ENCODE peak calls at places on chromosome 4, in ten cellular contexts. One of them, this sample, is unnamed.

GRCh38 chr4:1715002-1715761 is 3.1 kb upstream of the SLBP start:
- DNase-seq in neural crest cell: no peak
- DNase-seq in H54: no peak
- DNase-seq in ACHN: no peak
- DNase-seq in GM19239: no peak
- DNase-seq in CD8-positive, alpha-beta memory T cell: no peak
- DNase-seq in activated T-cell treated with anti-CD3 and anti-CD28 coated beads, Interleukin-2, amount 50 U/mL, for 72 hours: no peak
- DNase-seq in germinal center: peak
- DNase-seq in NAMALWA: peak
- DNase-seq in stromal cell of bone marrow: no peak
- DNase-seq in this sample: no peak

GRCh38 chr4:154490589-154491340 is 834 bp downstream of the DCHS2 start:
- DNase-seq in GM19239: peak
- DNase-seq in neural crest cell: peak
- DNase-seq in activated T-cell treated with anti-CD3 and anti-CD28 coated beads, Interleukin-2, amount 50 U/mL, for 72 hours: peak
- DNase-seq in stromal cell of bone marrow: no peak
- DNase-seq in H54: no peak
- DNase-seq in ACHN: no peak
- DNase-seq in NAMALWA: no peak
- DNase-seq in CD8-positive, alpha-beta memory T cell: no peak
- DNase-seq in germinal center: peak
- DNase-seq in this sample: no peak

GRCh38 chr4:52873861-52874343 is 11.8 kb downstream of the RASL11B start:
- DNase-seq in activated T-cell treated with anti-CD3 and anti-CD28 coated beads, Interleukin-2, amount 50 U/mL, for 72 hours: no peak
- DNase-seq in ACHN: no peak
- DNase-seq in GM19239: no peak
- DNase-seq in stromal cell of bone marrow: no peak
- DNase-seq in neural crest cell: no peak
- DNase-seq in CD8-positive, alpha-beta memory T cell: no peak
- DNase-seq in H54: no peak
- DNase-seq in NAMALWA: no peak
- DNase-seq in germinal center: no peak
- DNase-seq in this sample: no peak

GRCh38 chr4:6437682-6438264 is 34.6 kb downstream of the PPP2R2C start:
- DNase-seq in germinal center: no peak
- DNase-seq in stromal cell of bone marrow: no peak
- DNase-seq in activated T-cell treated with anti-CD3 and anti-CD28 coated beads, Interleukin-2, amount 50 U/mL, for 72 hours: no peak
- DNase-seq in ACHN: no peak
- DNase-seq in CD8-positive, alpha-beta memory T cell: no peak
- DNase-seq in NAMALWA: no peak
- DNase-seq in GM19239: no peak
- DNase-seq in neural crest cell: no peak
- DNase-seq in H54: no peak
- DNase-seq in this sample: no peak

GRCh38 chr4:20251061-20251795 is 477 bp upstream of the SLIT2 start:
- DNase-seq in activated T-cell treated with anti-CD3 and anti-CD28 coated beads, Interleukin-2, amount 50 U/mL, for 72 hours: no peak
- DNase-seq in CD8-positive, alpha-beta memory T cell: no peak
- DNase-seq in NAMALWA: no peak
- DNase-seq in GM19239: no peak
- DNase-seq in stromal cell of bone marrow: no peak
- DNase-seq in neural crest cell: no peak
- DNase-seq in ACHN: no peak
- DNase-seq in H54: no peak
- DNase-seq in germinal center: no peak
- DNase-seq in this sample: no peak

GRCh38 chr4:4930677-4931076 is 71.2 kb downstream of the MSX1 start:
- DNase-seq in ACHN: no peak
- DNase-seq in germinal center: no peak
- DNase-seq in GM19239: no peak
- DNase-seq in neural crest cell: no peak
- DNase-seq in CD8-positive, alpha-beta memory T cell: no peak
- DNase-seq in NAMALWA: no peak
- DNase-seq in H54: no peak
- DNase-seq in stromal cell of bone marrow: no peak
- DNase-seq in activated T-cell treated with anti-CD3 and anti-CD28 coated beads, Interleukin-2, amount 50 U/mL, for 72 hours: no peak
- DNase-seq in this sample: no peak

GRCh38 chr4:8188743-8189550 is 10.1 kb upstream of the SH3TC1 start:
- DNase-seq in stromal cell of bone marrow: no peak
- DNase-seq in activated T-cell treated with anti-CD3 and anti-CD28 coated beads, Interleukin-2, amount 50 U/mL, for 72 hours: no peak
- DNase-seq in ACHN: no peak
- DNase-seq in CD8-positive, alpha-beta memory T cell: no peak
- DNase-seq in germinal center: no peak
- DNase-seq in neural crest cell: no peak
- DNase-seq in NAMALWA: no peak
- DNase-seq in H54: no peak
- DNase-seq in GM19239: no peak
- DNase-seq in this sample: no peak

GRCh38 chr4:76251448-76252270 is at the start of gene FAM47E:
- DNase-seq in germinal center: peak
- DNase-seq in neural crest cell: peak
- DNase-seq in GM19239: peak
- DNase-seq in CD8-positive, alpha-beta memory T cell: peak
- DNase-seq in ACHN: peak
- DNase-seq in stromal cell of bone marrow: peak
- DNase-seq in NAMALWA: no peak
- DNase-seq in H54: no peak
- DNase-seq in activated T-cell treated with anti-CD3 and anti-CD28 coated beads, Interleukin-2, amount 50 U/mL, for 72 hours: peak
- DNase-seq in this sample: peak

GRCh38 chr4:142347241-142347640 is 498.9 kb downstream of the INPP4B start:
- DNase-seq in CD8-positive, alpha-beta memory T cell: no peak
- DNase-seq in H54: no peak
- DNase-seq in stromal cell of bone marrow: no peak
- DNase-seq in germinal center: no peak
- DNase-seq in activated T-cell treated with anti-CD3 and anti-CD28 coated beads, Interleukin-2, amount 50 U/mL, for 72 hours: no peak
- DNase-seq in neural crest cell: no peak
- DNase-seq in NAMALWA: no peak
- DNase-seq in GM19239: no peak
- DNase-seq in ACHN: no peak
- DNase-seq in this sample: no peak

GRCh38 chr4:162163892-162164759 is at the start of gene FSTL5:
- DNase-seq in NAMALWA: peak
- DNase-seq in ACHN: peak
- DNase-seq in GM19239: peak
- DNase-seq in germinal center: peak
- DNase-seq in neural crest cell: peak
- DNase-seq in CD8-positive, alpha-beta memory T cell: no peak
- DNase-seq in stromal cell of bone marrow: peak
- DNase-seq in activated T-cell treated with anti-CD3 and anti-CD28 coated beads, Interleukin-2, amount 50 U/mL, for 72 hours: peak
- DNase-seq in H54: peak
- DNase-seq in this sample: peak

GRCh38 chr4:103046416-103047290 is 27.1 kb upstream of the SLC9B1 start:
- DNase-seq in ACHN: peak
- DNase-seq in activated T-cell treated with anti-CD3 and anti-CD28 coated beads, Interleukin-2, amount 50 U/mL, for 72 hours: peak
- DNase-seq in neural crest cell: peak
- DNase-seq in CD8-positive, alpha-beta memory T cell: peak
- DNase-seq in NAMALWA: peak
- DNase-seq in germinal center: peak
- DNase-seq in GM19239: peak
- DNase-seq in H54: no peak
- DNase-seq in stromal cell of bone marrow: peak
- DNase-seq in this sample: peak

GRCh38 chr4:185717018-185717726 is 94.8 kb downstream of the SORBS2 start:
- DNase-seq in CD8-positive, alpha-beta memory T cell: no peak
- DNase-seq in H54: no peak
- DNase-seq in activated T-cell treated with anti-CD3 and anti-CD28 coated beads, Interleukin-2, amount 50 U/mL, for 72 hours: no peak
- DNase-seq in neural crest cell: no peak
- DNase-seq in ACHN: no peak
- DNase-seq in stromal cell of bone marrow: no peak
- DNase-seq in NAMALWA: no peak
- DNase-seq in germinal center: no peak
- DNase-seq in GM19239: no peak
- DNase-seq in this sample: no peak

GRCh38 chr4:169698331-169698730 is 59.4 kb downstream of the HPF1 start:
- DNase-seq in stromal cell of bone marrow: no peak
- DNase-seq in germinal center: no peak
- DNase-seq in NAMALWA: no peak
- DNase-seq in GM19239: no peak
- DNase-seq in ACHN: no peak
- DNase-seq in H54: no peak
- DNase-seq in neural crest cell: no peak
- DNase-seq in CD8-positive, alpha-beta memory T cell: no peak
- DNase-seq in activated T-cell treated with anti-CD3 and anti-CD28 coated beads, Interleukin-2, amount 50 U/mL, for 72 hours: no peak
- DNase-seq in this sample: no peak

GRCh38 chr4:186020106-186020792 is 48.7 kb upstream of the TLR3 start:
- DNase-seq in activated T-cell treated with anti-CD3 and anti-CD28 coated beads, Interleukin-2, amount 50 U/mL, for 72 hours: no peak
- DNase-seq in GM19239: no peak
- DNase-seq in NAMALWA: no peak
- DNase-seq in stromal cell of bone marrow: no peak
- DNase-seq in germinal center: no peak
- DNase-seq in neural crest cell: no peak
- DNase-seq in ACHN: no peak
- DNase-seq in CD8-positive, alpha-beta memory T cell: no peak
- DNase-seq in H54: no peak
- DNase-seq in this sample: no peak

GRCh38 chr4:22969314-22969896 is 276.7 kb downstream of the GBA3 start:
- DNase-seq in activated T-cell treated with anti-CD3 and anti-CD28 coated beads, Interleukin-2, amount 50 U/mL, for 72 hours: no peak
- DNase-seq in H54: no peak
- DNase-seq in ACHN: peak
- DNase-seq in CD8-positive, alpha-beta memory T cell: no peak
- DNase-seq in germinal center: no peak
- DNase-seq in stromal cell of bone marrow: peak
- DNase-seq in neural crest cell: no peak
- DNase-seq in GM19239: no peak
- DNase-seq in NAMALWA: no peak
- DNase-seq in this sample: peak

GRCh38 chr4:189828298-189828697 is 112.4 kb upstream of the FRG1 start:
- DNase-seq in stromal cell of bone marrow: no peak
- DNase-seq in H54: no peak
- DNase-seq in ACHN: no peak
- DNase-seq in GM19239: no peak
- DNase-seq in activated T-cell treated with anti-CD3 and anti-CD28 coated beads, Interleukin-2, amount 50 U/mL, for 72 hours: no peak
- DNase-seq in NAMALWA: no peak
- DNase-seq in CD8-positive, alpha-beta memory T cell: no peak
- DNase-seq in neural crest cell: no peak
- DNase-seq in germinal center: no peak
- DNase-seq in this sample: no peak

GRCh38 chr4:107619065-107619464 is 101.0 kb downstream of the PAPSS1 start:
- DNase-seq in ACHN: no peak
- DNase-seq in activated T-cell treated with anti-CD3 and anti-CD28 coated beads, Interleukin-2, amount 50 U/mL, for 72 hours: no peak
- DNase-seq in CD8-positive, alpha-beta memory T cell: no peak
- DNase-seq in H54: no peak
- DNase-seq in stromal cell of bone marrow: peak
- DNase-seq in GM19239: no peak
- DNase-seq in NAMALWA: no peak
- DNase-seq in germinal center: no peak
- DNase-seq in neural crest cell: no peak
- DNase-seq in this sample: no peak

GRCh38 chr4:41095973-41096372 is 118.4 kb downstream of the APBB2 start:
- DNase-seq in stromal cell of bone marrow: no peak
- DNase-seq in germinal center: no peak
- DNase-seq in activated T-cell treated with anti-CD3 and anti-CD28 coated beads, Interleukin-2, amount 50 U/mL, for 72 hours: no peak
- DNase-seq in ACHN: no peak
- DNase-seq in CD8-positive, alpha-beta memory T cell: no peak
- DNase-seq in NAMALWA: no peak
- DNase-seq in GM19239: no peak
- DNase-seq in H54: no peak
- DNase-seq in neural crest cell: no peak
- DNase-seq in this sample: no peak

GRCh38 chr4:17055788-17056187 is 157.3 kb upstream of the LDB2 start:
- DNase-seq in NAMALWA: no peak
- DNase-seq in GM19239: no peak
- DNase-seq in neural crest cell: no peak
- DNase-seq in CD8-positive, alpha-beta memory T cell: no peak
- DNase-seq in stromal cell of bone marrow: peak
- DNase-seq in activated T-cell treated with anti-CD3 and anti-CD28 coated beads, Interleukin-2, amount 50 U/mL, for 72 hours: no peak
- DNase-seq in germinal center: no peak
- DNase-seq in H54: peak
- DNase-seq in ACHN: no peak
- DNase-seq in this sample: no peak

GRCh38 chr4:84490663-84491062 is 8.4 kb downstream of the NKX6-1 start:
- DNase-seq in CD8-positive, alpha-beta memory T cell: no peak
- DNase-seq in H54: no peak
- DNase-seq in GM19239: no peak
- DNase-seq in activated T-cell treated with anti-CD3 and anti-CD28 coated beads, Interleukin-2, amount 50 U/mL, for 72 hours: no peak
- DNase-seq in NAMALWA: no peak
- DNase-seq in germinal center: no peak
- DNase-seq in neural crest cell: no peak
- DNase-seq in stromal cell of bone marrow: no peak
- DNase-seq in ACHN: no peak
- DNase-seq in this sample: no peak

GRCh38 chr4:54227261-54228063 is 1.6 kb upstream of the PDGFRA start:
- DNase-seq in stromal cell of bone marrow: no peak
- DNase-seq in GM19239: no peak
- DNase-seq in germinal center: no peak
- DNase-seq in H54: peak
- DNase-seq in CD8-positive, alpha-beta memory T cell: no peak
- DNase-seq in NAMALWA: no peak
- DNase-seq in neural crest cell: peak
- DNase-seq in ACHN: peak
- DNase-seq in activated T-cell treated with anti-CD3 and anti-CD28 coated beads, Interleukin-2, amount 50 U/mL, for 72 hours: no peak
- DNase-seq in this sample: peak

GRCh38 chr4:77849278-77849965 is 13.2 kb upstream of the MRPL1 start:
- DNase-seq in CD8-positive, alpha-beta memory T cell: no peak
- DNase-seq in H54: no peak
- DNase-seq in activated T-cell treated with anti-CD3 and anti-CD28 coated beads, Interleukin-2, amount 50 U/mL, for 72 hours: no peak
- DNase-seq in germinal center: no peak
- DNase-seq in neural crest cell: no peak
- DNase-seq in NAMALWA: no peak
- DNase-seq in stromal cell of bone marrow: no peak
- DNase-seq in GM19239: no peak
- DNase-seq in ACHN: no peak
- DNase-seq in this sample: no peak

GRCh38 chr4:38601916-38602291 is 62.1 kb upstream of the KLF3 start:
- DNase-seq in neural crest cell: no peak
- DNase-seq in stromal cell of bone marrow: no peak
- DNase-seq in activated T-cell treated with anti-CD3 and anti-CD28 coated beads, Interleukin-2, amount 50 U/mL, for 72 hours: no peak
- DNase-seq in GM19239: no peak
- DNase-seq in CD8-positive, alpha-beta memory T cell: no peak
- DNase-seq in NAMALWA: no peak
- DNase-seq in germinal center: no peak
- DNase-seq in H54: no peak
- DNase-seq in ACHN: no peak
- DNase-seq in this sample: no peak

GRCh38 chr4:101400096-101400495 is 52.8 kb upstream of the PPP3CA start:
- DNase-seq in H54: peak
- DNase-seq in ACHN: no peak
- DNase-seq in activated T-cell treated with anti-CD3 and anti-CD28 coated beads, Interleukin-2, amount 50 U/mL, for 72 hours: peak
- DNase-seq in NAMALWA: no peak
- DNase-seq in germinal center: no peak
- DNase-seq in neural crest cell: no peak
- DNase-seq in GM19239: no peak
- DNase-seq in CD8-positive, alpha-beta memory T cell: no peak
- DNase-seq in stromal cell of bone marrow: peak
- DNase-seq in this sample: no peak

GRCh38 chr4:137576437-137576836 is 44.1 kb upstream of the PCDH18 start:
- DNase-seq in stromal cell of bone marrow: no peak
- DNase-seq in H54: no peak
- DNase-seq in germinal center: no peak
- DNase-seq in neural crest cell: no peak
- DNase-seq in activated T-cell treated with anti-CD3 and anti-CD28 coated beads, Interleukin-2, amount 50 U/mL, for 72 hours: no peak
- DNase-seq in CD8-positive, alpha-beta memory T cell: no peak
- DNase-seq in NAMALWA: no peak
- DNase-seq in ACHN: no peak
- DNase-seq in GM19239: no peak
- DNase-seq in this sample: no peak

GRCh38 chr4:109067509-109068205 is 234.8 kb downstream of the COL25A1 start:
- DNase-seq in H54: no peak
- DNase-seq in CD8-positive, alpha-beta memory T cell: no peak
- DNase-seq in activated T-cell treated with anti-CD3 and anti-CD28 coated beads, Interleukin-2, amount 50 U/mL, for 72 hours: no peak
- DNase-seq in ACHN: no peak
- DNase-seq in germinal center: no peak
- DNase-seq in neural crest cell: no peak
- DNase-seq in stromal cell of bone marrow: peak
- DNase-seq in NAMALWA: no peak
- DNase-seq in GM19239: no peak
- DNase-seq in this sample: no peak

GRCh38 chr4:7339751-7340552 is 94.8 kb downstream of the PSAPL1 start:
- DNase-seq in GM19239: no peak
- DNase-seq in germinal center: no peak
- DNase-seq in ACHN: no peak
- DNase-seq in activated T-cell treated with anti-CD3 and anti-CD28 coated beads, Interleukin-2, amount 50 U/mL, for 72 hours: no peak
- DNase-seq in stromal cell of bone marrow: no peak
- DNase-seq in CD8-positive, alpha-beta memory T cell: no peak
- DNase-seq in NAMALWA: no peak
- DNase-seq in H54: no peak
- DNase-seq in neural crest cell: no peak
- DNase-seq in this sample: no peak

GRCh38 chr4:13783800-13784411 is 156.4 kb upstream of the BOD1L1 start:
- DNase-seq in ACHN: no peak
- DNase-seq in stromal cell of bone marrow: no peak
- DNase-seq in germinal center: no peak
- DNase-seq in H54: no peak
- DNase-seq in CD8-positive, alpha-beta memory T cell: no peak
- DNase-seq in NAMALWA: no peak
- DNase-seq in GM19239: no peak
- DNase-seq in activated T-cell treated with anti-CD3 and anti-CD28 coated beads, Interleukin-2, amount 50 U/mL, for 72 hours: no peak
- DNase-seq in neural crest cell: no peak
- DNase-seq in this sample: no peak

This sample was measured in neuronal stem cell.